ENCODE peak calls at places on chromosomes 6 and 20, in nine cellular contexts. L is kidney, P is HAP-1, F is astrocyte, H is OCI-LY7, A is H1, T is small intestine, Q is SJSA1, R is heart right ventricle. B is an unnamed sample. For H3K9me3, the result is how much of the 10 kb centered on the place peaks cover.

GRCh38 chr20:22389836-22390542 is 194.4 kb downstream of the FOXA2 start:
- DNase-seq in Q (peak), R (no peak), L (peak), F (peak), H (no peak), P (no peak), A (peak), T (no peak), B (peak)

GRCh38 chr6:98794306-98794852 is 40.0 kb upstream of the POU3F2 start:
- DNase-seq in A (no peak), P (no peak), R (no peak), H (no peak), Q (no peak), F (no peak), L (no peak), T (no peak), B (no peak)

GRCh38 chr6:166286831-166287271 is 21.3 kb downstream of the PRR18 start:
- DNase-seq in T (no peak), H (peak), Q (no peak), L (no peak), F (no peak), P (no peak), A (no peak), R (no peak), B (no peak)

GRCh38 chr6:14499804-14500203 is 382.2 kb downstream of the CD83 start:
- DNase-seq in F (peak), R (no peak), Q (peak), H (no peak), P (peak), T (no peak), A (no peak), L (no peak), B (no peak)

GRCh38 chr6:143006787-143007186 is 53.9 kb upstream of the AIG1 start:
- DNase-seq in T (no peak), L (no peak), H (no peak), A (no peak), Q (no peak), R (no peak), P (no peak), F (no peak), B (no peak)

GRCh38 chr20:805713-806112 is 27.8 kb upstream of the FAM110A start:
- DNase-seq in Q (no peak), L (no peak), T (no peak), A (no peak), R (no peak), P (no peak), H (peak), F (peak), B (no peak)

GRCh38 chr6:133392015-133392414 is 150.9 kb downstream of the EYA4 start:
- DNase-seq in P (peak), L (no peak), H (no peak), A (no peak), T (no peak), F (peak), R (no peak), Q (no peak), B (no peak)

GRCh38 chr20:36800410-36800809 is 26.8 kb upstream of the DSN1 start:
- DNase-seq in A (no peak), R (no peak), T (no peak), L (no peak), H (no peak), F (no peak), P (no peak), Q (no peak), B (no peak)

GRCh38 chr6:15073344-15073789 is 172.5 kb upstream of the JARID2 start:
- DNase-seq in T (no peak), R (no peak), L (no peak), P (no peak), H (no peak), F (peak), A (no peak), Q (no peak), B (no peak)

GRCh38 chr6:142827356-142827755 is 117.6 kb downstream of the HIVEP2 start:
- DNase-seq in R (peak), P (no peak), L (no peak), T (peak), Q (no peak), H (no peak), F (no peak), A (no peak), B (no peak)

GRCh38 chr6:74573613-74574012 is 632.2 kb downstream of the COL12A1 start:
- DNase-seq in L (no peak), F (no peak), H (no peak), R (no peak), P (no peak), A (no peak), T (no peak), Q (no peak), B (no peak)

GRCh38 chr20:32052792-32053362 is 835 bp downstream of the HCK start:
- DNase-seq in T (no peak), H (no peak), A (no peak), F (no peak), R (peak), Q (no peak), L (peak), P (peak), B (no peak)

GRCh38 chr20:2873747-2874041 is 413 bp downstream of the PTPRA start:
- DNase-seq in H (peak), P (peak), Q (peak), R (peak), A (no peak), F (no peak), L (peak), T (peak), B (peak)

GRCh38 chr6:32845381-32845884 is 1.6 kb upstream of the PSMB8 start:
- DNase-seq in A (no peak), T (no peak), Q (no peak), P (no peak), H (peak), R (no peak), L (no peak), F (no peak), B (no peak)

GRCh38 chr20:61120595-61121515 is 131.2 kb upstream of the CDH4 start:
- DNase-seq in Q (peak), A (peak), F (peak), L (no peak), P (no peak), H (peak), R (peak), T (peak), B (peak)

GRCh38 chr6:35532141-35532540 is 19.4 kb upstream of the TULP1 start:
- DNase-seq in Q (no peak), L (no peak), T (no peak), P (no peak), R (no peak), F (no peak), H (no peak), A (no peak), B (no peak)

GRCh38 chr20:1509237-1509636 is 18.0 kb upstream of the SIRPB2 start:
- DNase-seq in H (peak), R (no peak), F (peak), L (no peak), Q (no peak), P (no peak), T (peak), A (no peak), B (peak)

GRCh38 chr20:19129976-19130612 is 82.3 kb upstream of the SLC24A3 start:
- DNase-seq in L (no peak), P (no peak), F (no peak), A (no peak), H (no peak), R (no peak), T (peak), Q (no peak), B (no peak)

GRCh38 chr20:35012227-35013069 is 56.8 kb downstream of the MYH7B start:
- DNase-seq in F (no peak), T (no peak), L (no peak), H (no peak), P (no peak), Q (no peak), R (no peak), A (no peak), B (no peak)

GRCh38 chr6:22219916-22220315 is 76.9 kb downstream of the PRL start:
- DNase-seq in F (no peak), Q (no peak), T (no peak), L (no peak), R (no peak), A (no peak), P (no peak), H (no peak), B (no peak)

GRCh38 chr6:133916650-133917151 is 27.8 kb downstream of the TCF21 start:
- DNase-seq in Q (peak), A (peak), R (peak), F (peak), H (peak), P (peak), T (peak), L (peak), B (peak)

GRCh38 chr20:40493071-40493470 is 196.0 kb downstream of the MAFB start:
- DNase-seq in Q (no peak), L (peak), R (peak), H (no peak), F (peak), P (no peak), A (no peak), T (no peak), B (no peak)

GRCh38 chr6:71887744-71888115 is 1.4 kb downstream of the RIMS1 start:
- DNase-seq in L (no peak), P (no peak), A (no peak), Q (no peak), T (no peak), H (no peak), F (no peak), R (no peak), B (no peak)

GRCh38 chr6:142568857-142569597 is 267.2 kb downstream of the ADGRG6 start:
- DNase-seq in H (no peak), R (no peak), T (no peak), P (no peak), L (no peak), Q (no peak), A (no peak), F (peak), B (no peak)

GRCh38 chr6:27546522-27546921 is 73.6 kb upstream of the ZNF184 start:
- DNase-seq in A (no peak), H (no peak), F (no peak), L (no peak), P (no peak), T (no peak), Q (no peak), R (no peak), B (no peak)

GRCh38 chr6:27542485-27542884 is 69.6 kb upstream of the ZNF184 start:
- DNase-seq in F (no peak), A (no peak), L (no peak), P (no peak), R (no peak), Q (no peak), H (no peak), T (no peak), B (no peak)

GRCh38 chr6:27547157-27548075 is 74.5 kb upstream of the ZNF184 start:
- DNase-seq in A (no peak), T (no peak), F (peak), H (peak), P (peak), L (no peak), Q (peak), R (no peak), B (peak)

GRCh38 chr6:27545271-27546046 is 72.6 kb upstream of the ZNF184 start:
- DNase-seq in A (peak), L (no peak), H (no peak), Q (no peak), T (no peak), R (no peak), P (peak), F (peak), B (peak)

DNA sequence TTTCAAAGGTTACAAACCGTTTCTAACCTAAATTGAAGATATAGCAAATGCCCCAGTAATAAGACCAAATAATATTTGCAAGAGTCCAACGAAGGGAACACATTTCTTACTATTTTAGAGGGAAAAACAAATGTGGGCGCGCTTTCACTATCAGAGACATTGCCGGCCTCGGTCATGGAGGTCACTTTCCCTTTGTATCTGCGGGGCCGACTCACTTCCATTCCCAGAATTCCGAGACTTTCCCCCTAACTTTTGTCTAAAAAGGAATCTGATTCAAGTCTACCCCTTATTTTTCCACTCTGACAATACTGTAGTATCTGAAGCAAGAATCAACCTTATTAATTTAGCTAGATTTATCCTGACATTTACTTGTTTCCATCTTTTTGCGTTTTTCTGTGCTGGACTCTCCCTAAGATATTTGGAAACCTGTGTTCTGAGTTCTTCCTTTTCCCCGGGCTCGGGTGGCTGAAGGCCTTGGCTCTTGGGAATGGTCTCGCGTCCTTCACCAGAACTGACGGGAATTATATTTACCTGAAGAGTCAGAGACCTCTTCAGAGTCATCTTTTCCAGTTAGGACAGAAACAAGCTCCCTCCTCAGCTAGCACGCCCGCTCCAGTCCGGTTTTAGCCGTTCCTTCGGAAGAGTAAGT is 71.8 kb upstream of the ZNF184 start:
- DNase-seq in P (no peak), R (no peak), Q (no peak), T (no peak), L (no peak), F (no peak), A (no peak), H (no peak), B (no peak)
- H3K9me3 ChIP-seq in P (under half), R (under half), Q (under half), T (under half), L (under half), F (under half), A (under half), H (under half), B (under half)

DNA sequence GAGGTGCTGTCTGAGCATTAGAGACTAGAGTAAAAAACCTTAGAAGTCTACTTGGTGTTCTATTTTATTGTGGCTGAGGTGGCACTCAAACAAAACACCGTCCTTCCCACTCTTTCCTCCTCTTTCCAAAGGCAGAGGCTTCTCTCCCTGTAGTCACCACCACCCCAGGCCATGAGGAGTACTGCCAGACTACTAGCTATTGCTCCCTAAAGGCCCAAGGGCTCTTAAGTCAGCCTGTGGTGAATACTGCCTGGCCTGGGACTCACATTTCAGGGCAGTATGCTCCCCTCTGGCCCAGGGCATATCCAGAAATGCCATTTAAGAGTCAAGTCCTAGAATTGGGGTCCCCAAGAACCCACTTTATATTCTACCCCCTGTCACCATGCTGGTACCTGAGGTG is 309.7 kb upstream of the IMPG1 start:
- DNase-seq in A (no peak), P (no peak), R (no peak), F (no peak), H (no peak), T (no peak), Q (no peak), L (no peak), B (no peak)
- H3K9me3 ChIP-seq in A (under half), P (under half), R (under half), F (under half), H (under half), T (under half), Q (under half), L (under half), B (under half)

DNA sequence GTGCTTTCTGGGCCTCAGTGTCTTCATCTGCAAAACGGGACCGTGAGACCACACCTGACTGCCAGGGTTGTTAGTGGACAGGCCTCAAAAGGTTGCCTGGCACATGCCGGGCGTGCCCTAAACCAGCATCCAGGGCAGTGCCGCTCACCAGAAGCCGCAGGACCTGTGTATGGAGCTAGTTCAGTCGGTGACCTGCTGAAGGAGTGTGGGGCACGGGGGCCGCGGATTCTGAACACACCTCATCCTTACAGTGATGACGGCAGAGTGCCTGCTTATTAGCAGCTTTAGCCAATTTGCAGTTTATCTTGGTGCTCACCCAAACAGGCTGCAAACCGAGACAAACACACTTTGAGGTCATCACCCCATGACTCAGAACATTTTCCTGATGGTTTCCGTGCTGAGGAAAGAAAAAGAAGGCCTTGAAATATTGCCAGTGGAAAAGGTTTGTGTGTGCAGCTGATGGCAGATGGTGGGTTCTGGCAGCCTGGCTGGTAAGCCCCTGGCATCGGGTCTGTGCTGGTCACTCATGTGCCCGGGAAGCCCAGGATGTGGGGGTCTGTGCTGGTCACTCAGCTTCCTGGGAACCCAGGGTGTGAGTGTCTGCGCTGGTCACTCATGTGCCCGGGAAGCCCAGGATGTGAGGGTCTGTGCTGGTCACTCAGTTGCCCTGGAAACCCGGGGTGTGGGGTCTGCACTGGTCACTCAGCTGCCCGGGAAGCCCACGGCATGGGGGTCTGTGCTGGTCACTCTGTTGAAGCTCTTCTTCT is 153.8 kb downstream of the ERMARD start:
- DNase-seq in F (peak), P (no peak), R (peak), Q (no peak), A (no peak), H (no peak), T (peak), L (no peak), B (no peak)
- H3K9me3 ChIP-seq in F (under half), P (under half), R (under half), Q (under half), A (under half), H (under half), T (under half), L (under half), B (under half)

DNA sequence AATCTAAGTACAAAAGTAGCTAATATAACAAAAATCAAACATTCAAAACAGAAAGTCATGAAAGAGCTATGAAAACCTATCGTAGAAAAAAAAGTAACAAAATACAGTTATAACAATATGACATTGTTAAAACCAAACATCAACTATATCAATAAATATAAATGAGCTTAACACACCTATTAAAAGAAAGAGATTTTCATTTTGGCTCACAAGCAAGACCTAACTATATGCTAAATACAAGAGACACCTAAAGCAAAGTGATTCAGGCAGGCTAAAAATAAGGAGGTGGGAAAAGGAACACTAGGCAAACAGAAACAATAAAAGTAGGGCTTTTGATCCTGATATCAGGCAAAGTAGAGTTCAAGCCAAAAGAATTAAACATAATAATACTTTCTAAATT is 13.5 kb downstream of the ZNF322 start:
- DNase-seq in H (no peak), Q (no peak), F (no peak), A (no peak), P (no peak), R (no peak), T (no peak), L (no peak), B (no peak)
- H3K9me3 ChIP-seq in H (under half), Q (under half), F (under half), A (under half), P (under half), R (under half), T (under half), L (under half), B (under half)

DNA sequence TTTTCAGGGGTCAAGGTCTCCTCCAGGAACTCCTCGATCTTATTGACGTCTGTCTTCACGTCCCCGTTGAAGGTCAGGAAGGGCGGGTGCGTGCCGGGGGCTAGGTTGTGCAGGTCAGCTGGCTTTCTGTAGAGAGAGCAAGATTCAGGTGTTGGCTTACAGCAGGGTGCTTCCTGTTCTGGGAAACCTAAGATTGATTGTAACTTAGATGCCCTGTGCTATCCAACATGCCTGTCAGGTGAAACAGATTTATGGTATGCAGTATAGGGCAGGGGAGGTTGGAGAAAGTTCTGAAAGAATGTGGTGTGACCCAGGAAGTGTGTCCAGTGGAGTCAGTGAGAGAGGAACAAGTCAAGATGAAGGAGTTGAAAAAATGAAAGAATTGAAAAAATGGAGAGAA is 66.4 kb downstream of the CLIC5 start:
- DNase-seq in A (no peak), Q (no peak), R (no peak), T (no peak), P (no peak), H (no peak), L (no peak), F (peak), B (no peak)
- H3K9me3 ChIP-seq in A (under half), Q (under half), R (under half), T (under half), P (under half), H (under half), L (under half), F (under half), B (under half)

DNA sequence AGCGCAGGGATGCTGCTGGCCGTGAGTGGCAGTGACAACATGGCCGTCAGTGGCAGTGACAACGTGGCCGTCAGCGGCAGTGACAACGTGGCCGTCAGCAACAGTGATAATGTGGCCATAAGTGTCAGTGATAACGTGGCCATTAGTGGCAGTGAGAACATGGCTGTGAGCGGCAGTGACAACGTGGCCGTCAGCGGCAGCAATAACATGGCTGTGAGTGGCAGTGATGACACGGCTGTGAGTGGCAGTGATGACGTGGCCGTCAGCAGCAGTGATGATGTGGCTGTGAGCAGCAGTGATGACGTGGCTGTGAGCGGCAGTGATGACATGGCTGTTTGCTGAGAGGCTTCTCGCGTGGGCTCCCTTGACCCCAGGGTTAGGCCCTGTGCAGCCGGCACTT is 169.8 kb downstream of the ERMARD start:
- DNase-seq in H (no peak), P (no peak), L (peak), A (no peak), F (no peak), Q (no peak), R (no peak), T (no peak), B (no peak)
- H3K9me3 ChIP-seq in H (under half), P (under half), L (under half), A (under half), F (under half), Q (under half), R (under half), T (under half), B (under half)

B was measured in HepG2.